ENCODE peak calls at places on chromosomes 12 and 14, in nine cellular contexts. E is GM23338, P is HCT116, C is MM.1S, X is PC-3, K is GM23248, N is neural progenitor cell, J is hepatocyte, Y is SK-N-SH. R is an unnamed sample.
A peak's percentile ranks its signal among the peaks of the same experiment; 100 is the strongest.

GRCh38 chr14:39099748-39100147 is 3.3 kb downstream of the SEC23A start:
- DNase-seq in C (no peak), Y (no peak), X (no peak), J (no peak), N (no peak), K (no peak), P (no peak), E (no peak), R (no peak)

GRCh38 chr12:6272300-6273208 is 37.9 kb upstream of the PLEKHG6 start:
- DNase-seq in K (no peak), Y (no peak), C (peak; percentile 89), P (peak; percentile 88), X (peak; percentile 87), E (peak; percentile 54), N (no peak), J (peak; percentile 77), R (no peak)

GRCh38 chr12:94621662-94622359 is 28.5 kb downstream of the TMCC3 start:
- DNase-seq in J (peak; percentile 39), C (peak; percentile 83), E (no peak), N (no peak), X (peak; percentile 84), P (no peak), K (peak; percentile 39), Y (no peak), R (no peak)

GRCh38 chr12:11794311-11794710 is 144.8 kb downstream of the ETV6 start:
- DNase-seq in N (no peak), K (no peak), P (no peak), E (no peak), C (no peak), Y (no peak), X (no peak), J (no peak), R (no peak)

GRCh38 chr12:52821826-52822660 is 8.1 kb upstream of the KRT4 start:
- DNase-seq in C (no peak), X (peak; percentile 40), N (no peak), P (no peak), Y (no peak), K (peak; percentile 42), E (no peak), J (no peak), R (no peak)

GRCh38 chr12:65656904-65657351 is 167.4 kb upstream of the HMGA2 start:
- DNase-seq in Y (no peak), K (peak; percentile 96), C (no peak), X (peak; percentile 99), J (no peak), E (no peak), P (peak; percentile 97), N (no peak), R (no peak)

GRCh38 chr14:104865631-104866441 is 768 bp downstream of the CEP170B start:
- DNase-seq in K (peak; percentile 89), J (peak; percentile 85), C (no peak), Y (peak; percentile 80), N (peak; percentile 72), X (peak; percentile 61), E (peak; percentile 86), P (peak; percentile 8), R (no peak)

GRCh38 chr12:78519422-78519821 is 345.2 kb upstream of the SYT1 start:
- DNase-seq in N (no peak), P (no peak), J (no peak), K (no peak), E (no peak), X (no peak), Y (no peak), C (no peak), R (no peak)

GRCh38 chr12:94585624-94586023 is 64.7 kb downstream of the TMCC3 start:
- DNase-seq in K (no peak), X (no peak), P (no peak), Y (no peak), N (no peak), J (no peak), C (no peak), E (no peak), R (peak; percentile 18)

GRCh38 chr14:76920572-76921175 is 94.5 kb downstream of the LRRC74A start:
- DNase-seq in Y (peak; percentile 69), C (no peak), N (peak; percentile 51), K (peak; percentile 51), X (no peak), J (peak; percentile 59), P (no peak), E (peak; percentile 75), R (no peak)

GRCh38 chr14:60226296-60226695 is 22.7 kb upstream of the PPM1A start:
- DNase-seq in Y (no peak), X (no peak), P (no peak), J (no peak), C (no peak), K (no peak), N (no peak), E (no peak), R (no peak)

GRCh38 chr12:123150804-123151678 is at the start of gene PITPNM2:
- DNase-seq in K (peak; percentile 91), X (peak; percentile 69), C (peak; percentile 52), N (peak; percentile 94), P (no peak), E (peak; percentile 78), Y (peak; percentile 90), J (peak; percentile 92), R (peak; percentile 55)

DNA sequence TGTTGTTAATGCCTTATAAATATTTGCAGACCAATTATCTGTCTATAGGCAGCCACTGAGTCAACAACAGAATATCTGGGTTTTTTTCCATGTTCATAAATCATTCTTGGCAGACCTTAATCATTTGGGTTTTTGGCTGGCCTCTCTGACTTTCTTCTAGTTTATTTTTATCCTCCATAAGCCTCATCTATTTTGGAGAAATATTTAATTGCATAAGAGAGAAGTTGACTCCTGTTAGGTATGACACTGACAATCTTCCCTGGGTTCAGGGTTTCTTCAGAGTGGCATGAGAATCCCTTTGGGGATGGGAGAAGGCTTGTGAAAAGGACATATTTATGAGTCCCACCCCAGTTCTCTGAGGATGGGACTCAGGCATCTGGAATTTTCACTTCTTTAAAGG is 299.8 kb downstream of the NRXN3 start:
- DNase-seq in K (no peak), P (no peak), X (no peak), N (no peak), J (no peak), Y (no peak), C (no peak), E (no peak), R (no peak)
- TF ChIP-seq EZH2phosphoT487 in K (no peak), P (no peak), X (no peak), N (no peak), J (no peak), Y (no peak), C (no peak), E (no peak), R (no peak)

GRCh38 chr12:49335955-49336644 is 888 bp downstream of the C1QL4 start:
- DNase-seq in X (no peak), J (peak; percentile 5), N (peak; percentile 29), E (peak; percentile 29), Y (no peak), C (no peak), P (no peak), K (no peak), R (no peak)
- H3K4me3 ChIP-seq in X (peak overlapping the region; percentile 78), J (no peak overlapping the region), N (peak overlapping the region; percentile 40), E (peak overlapping the region; percentile 58), Y (peak overlapping the region; percentile 97), C (no peak overlapping the region), P (no peak overlapping the region), K (no peak overlapping the region), R (no peak overlapping the region)

DNA sequence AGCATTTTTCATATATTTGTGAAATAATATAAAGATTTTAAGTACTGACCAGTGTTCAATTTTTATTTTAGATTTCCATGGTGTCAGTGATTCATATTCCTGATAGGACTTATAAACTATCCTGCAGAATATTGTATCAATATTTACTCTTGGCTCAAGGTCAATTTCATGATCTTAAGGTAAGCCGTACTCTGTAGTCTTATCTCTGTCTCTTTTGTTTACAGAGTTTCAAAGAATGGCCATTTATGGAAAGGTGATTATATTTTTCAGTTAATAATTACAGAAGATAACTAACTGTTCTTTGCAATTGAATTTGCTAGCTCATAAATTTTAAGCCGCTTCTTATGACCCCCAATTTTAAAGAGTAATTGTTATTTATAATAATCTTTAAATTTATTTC is 27.9 kb downstream of the CGRRF1 start:
- DNase-seq in X (no peak), K (no peak), Y (no peak), J (peak; percentile 21), C (no peak), N (no peak), E (no peak), P (no peak), R (no peak)
- TF ChIP-seq EZH2phosphoT487 in X (no peak), K (no peak), Y (no peak), J (peak; percentile 60), C (no peak), N (no peak), E (no peak), P (no peak), R (no peak)

DNA sequence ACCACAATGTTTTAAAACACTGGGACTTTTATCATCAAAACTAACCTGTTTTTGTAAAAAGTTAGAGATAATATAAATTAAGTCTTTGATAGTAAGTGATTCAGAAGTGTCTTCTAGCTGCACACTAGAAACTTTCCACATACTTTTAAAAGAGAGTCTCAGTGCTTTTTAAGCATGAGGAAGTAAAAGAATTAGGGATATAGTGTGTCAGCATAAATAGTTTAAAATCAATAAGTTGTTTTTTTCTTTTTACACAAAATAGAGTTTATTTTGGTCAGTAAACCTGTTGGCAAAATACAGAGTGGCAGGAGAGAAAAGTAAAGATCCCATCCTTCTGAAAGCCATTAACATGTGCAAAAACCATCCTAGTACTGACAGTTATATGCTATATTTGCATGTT is 1.7 kb downstream of the DNM1L start:
- DNase-seq in J (no peak), P (no peak), K (no peak), Y (no peak), X (no peak), E (no peak), N (no peak), C (no peak), R (no peak)
- H3K4me3 ChIP-seq in J (peak overlapping the region; percentile 63), P (no peak overlapping the region), K (peak overlapping the region; percentile 95), Y (peak overlapping the region; percentile 69), X (peak overlapping the region; percentile 88), E (peak overlapping the region; percentile 95), N (peak overlapping the region; percentile 80), C (peak overlapping the region; percentile 90), R (peak overlapping the region; percentile 87)

R was measured in OCI-LY7.